ENCODE peak calls at places on chromosomes 16 and 17, in ten cellular contexts. X, Z, F, J, W, R, C, T, I and D are unnamed samples.

GRCh38 chr16:67170948-67171649 is 761 bp downstream of the NOL3 start:
- DNase-seq in X (no peak), Z (peak; percentile 41), F (no peak), J (no peak), W (no peak), R (no peak), C (peak; percentile 41), T (no peak), I (no peak), D (no peak)

GRCh38 chr17:42133461-42134041 is 10.9 kb downstream of the HSPB9 start:
- DNase-seq in X (peak; percentile 43), Z (no peak), F (no peak), J (no peak), W (no peak), R (no peak), C (no peak), T (no peak), I (peak; percentile 64), D (no peak)

GRCh38 chr16:14618566-14618965 is 11.5 kb downstream of the PARN start:
- DNase-seq in X (no peak), Z (no peak), F (no peak), J (no peak), W (no peak), R (no peak), C (no peak), T (no peak), I (no peak), D (no peak)

GRCh38 chr16:72807287-72807686 is 240.6 kb downstream of the ZFHX3 start:
- DNase-seq in X (no peak), Z (no peak), F (no peak), J (no peak), W (no peak), R (no peak), C (no peak), T (no peak), I (no peak), D (no peak)

GRCh38 chr16:48971571-48972071 is 310.0 kb downstream of the CBLN1 start:
- DNase-seq in X (no peak), Z (no peak), F (no peak), J (no peak), W (no peak), R (no peak), C (no peak), T (no peak), I (no peak), D (no peak)

GRCh38 chr16:12542818-12543699 is 260.6 kb downstream of the CPPED1 start:
- DNase-seq in X (no peak), Z (no peak), F (no peak), J (no peak), W (peak; percentile 10), R (no peak), C (no peak), T (no peak), I (no peak), D (no peak)

GRCh38 chr17:17205368-17206148 is 575 bp downstream of the PLD6 start:
- DNase-seq in X (no peak), Z (peak; percentile 76), F (peak; percentile 81), J (peak; percentile 63), W (peak; percentile 43), R (peak; percentile 30), C (peak; percentile 21), T (peak; percentile 82), I (peak; percentile 72), D (no peak)

GRCh38 chr16:28935333-28935732 is 3.6 kb downstream of the CD19 start:
- DNase-seq in X (no peak), Z (no peak), F (no peak), J (no peak), W (no peak), R (no peak), C (no peak), T (no peak), I (no peak), D (no peak)

GRCh38 chr16:3960049-3960809 is 79.7 kb upstream of the CREBBP start:
- DNase-seq in X (no peak), Z (peak; percentile 63), F (no peak), J (no peak), W (no peak), R (no peak), C (no peak), T (no peak), I (no peak), D (no peak)

GRCh38 chr16:79918916-79919315 is 318.4 kb upstream of the MAF start:
- DNase-seq in X (no peak), Z (no peak), F (no peak), J (no peak), W (no peak), R (no peak), C (no peak), T (no peak), I (no peak), D (no peak)

GRCh38 chr16:1781758-1782407 is 488 bp downstream of the SPSB3 start:
- DNase-seq in X (peak; percentile 37), Z (peak; percentile 35), F (no peak), J (peak; percentile 32), W (no peak), R (no peak), C (peak; percentile 6), T (peak; percentile 67), I (peak; percentile 37), D (no peak)

GRCh38 chr17:8117980-8118768 is at the start of gene ALOXE3:
- DNase-seq in X (no peak), Z (peak; percentile 86), F (peak; percentile 79), J (no peak), W (no peak), R (peak; percentile 63), C (peak; percentile 64), T (peak; percentile 61), I (peak; percentile 55), D (no peak)

GRCh38 chr17:10557422-10557821 is 8.0 kb upstream of the MYH2 start:
- DNase-seq in X (no peak), Z (no peak), F (no peak), J (no peak), W (no peak), R (no peak), C (no peak), T (no peak), I (no peak), D (no peak)

GRCh38 chr16:13848795-13849194 is 71.2 kb upstream of the ERCC4 start:
- DNase-seq in X (no peak), Z (no peak), F (no peak), J (no peak), W (no peak), R (no peak), C (no peak), T (no peak), I (no peak), D (no peak)

GRCh38 chr17:67200727-67201301 is 44.2 kb downstream of the HELZ start:
- DNase-seq in X (no peak), Z (peak; percentile 58), F (no peak), J (no peak), W (no peak), R (no peak), C (no peak), T (no peak), I (no peak), D (no peak)
- TF ChIP-seq CTCF in X (peak; percentile 47), Z (peak; percentile 33), F (peak; percentile 37), J (no peak), W (no peak), R (peak; percentile 48), C (peak; percentile 31), T (peak; percentile 26), I (peak; percentile 25), D (no peak)

DNA sequence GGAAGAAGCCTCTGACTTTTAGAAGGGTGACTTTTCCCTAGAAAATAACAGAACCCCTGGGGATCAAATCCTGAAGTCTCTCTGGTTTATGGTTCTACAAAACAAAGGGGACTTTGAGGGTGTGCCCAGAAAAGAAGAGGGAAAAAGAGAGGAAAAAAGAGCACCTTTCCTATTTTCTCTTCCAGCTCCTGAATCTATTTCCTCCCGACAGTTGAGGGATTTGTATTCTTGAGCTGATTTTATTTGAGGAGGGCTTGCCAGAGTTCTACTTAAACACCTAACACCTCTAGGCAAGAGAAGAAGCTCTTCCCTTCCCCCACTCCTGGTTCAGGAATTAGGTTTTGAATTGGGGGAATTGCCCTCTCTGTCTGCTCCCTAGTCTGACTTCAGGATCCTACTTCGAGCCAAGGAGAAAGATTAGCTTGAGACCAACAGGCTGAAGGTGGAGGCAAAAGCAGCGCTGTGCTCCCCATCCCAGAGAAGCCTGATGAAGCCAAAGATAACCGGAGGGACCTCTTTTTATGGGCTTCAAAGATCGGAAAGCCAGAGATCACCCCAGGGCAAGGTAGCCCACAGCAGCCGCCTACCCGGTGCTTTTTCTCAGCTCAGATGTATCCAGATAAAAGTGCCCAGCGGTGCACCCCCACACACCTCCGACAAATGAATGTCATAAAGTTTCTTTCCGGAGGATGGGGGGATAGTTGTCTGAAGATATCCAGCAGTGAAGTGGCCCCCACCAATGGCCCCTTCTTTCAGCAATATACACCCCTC is 796 bp downstream of the HOXB3 start:
- DNase-seq in X (no peak), Z (no peak), F (no peak), J (no peak), W (no peak), R (no peak), C (peak; percentile 17), T (no peak), I (no peak), D (no peak)
- H3K4me1 ChIP-seq in X (peaks cover 6% of the 10 kb centered on the region), Z (peaks cover 24% of the 10 kb centered on the region), F (peaks cover 48% of the 10 kb centered on the region), J (peaks cover 33% of the 10 kb centered on the region), W (peaks cover 23% of the 10 kb centered on the region), R (peaks cover 17% of the 10 kb centered on the region), C (peaks cover 3% of the 10 kb centered on the region), T (peaks cover 45% of the 10 kb centered on the region), I (peaks cover 32% of the 10 kb centered on the region), D (peaks cover 57% of the 10 kb centered on the region)

GRCh38 chr17:37447641-37448040 is 41.0 kb downstream of the TADA2A start:
- DNase-seq in X (peak; percentile 25), Z (peak; percentile 26), F (no peak), J (no peak), W (no peak), R (peak; percentile 44), C (peak; percentile 51), T (no peak), I (no peak), D (no peak)
- H3K27ac ChIP-seq in X (no peak overlapping the region), Z (peak overlapping the region; percentile 59), F (peak overlapping the region; percentile 34), J (no peak overlapping the region), W (no peak overlapping the region), R (peak overlapping the region; percentile 54), C (no peak overlapping the region), T (peak overlapping the region; percentile 18), I (no peak overlapping the region), D (peak overlapping the region; percentile 30)

GRCh38 chr17:33290156-33290697 is 2.9 kb downstream of the ASIC2 start:
- DNase-seq in X (no peak), Z (no peak), F (no peak), J (no peak), W (no peak), R (no peak), C (no peak), T (no peak), I (no peak), D (no peak)

GRCh38 chr17:33291248-33292183 is 1.6 kb downstream of the ASIC2 start:
- DNase-seq in X (peak; percentile 41), Z (peak; percentile 26), F (peak; percentile 64), J (peak; percentile 11), W (no peak), R (peak; percentile 63), C (peak; percentile 31), T (peak; percentile 33), I (peak; percentile 16), D (no peak)

GRCh38 chr17:33294994-33295393 is 1.9 kb upstream of the ASIC2 start:
- DNase-seq in X (no peak), Z (no peak), F (no peak), J (no peak), W (no peak), R (no peak), C (no peak), T (no peak), I (no peak), D (no peak)

GRCh38 chr17:33292184-33292980 is 713 bp downstream of the ASIC2 start:
- DNase-seq in X (peak; percentile 48), Z (peak; percentile 53), F (peak; percentile 65), J (peak; percentile 8), W (no peak), R (peak; percentile 31), C (peak; percentile 20), T (no peak), I (peak; percentile 26), D (no peak)

GRCh38 chr17:33292981-33293867 is at the start of gene ASIC2:
- DNase-seq in X (peak; percentile 66), Z (peak; percentile 40), F (no peak), J (no peak), W (no peak), R (peak; percentile 39), C (peak; percentile 4), T (peak; percentile 32), I (peak; percentile 18), D (no peak)
- TF ChIP-seq CTCF in X (no peak), Z (no peak), F (no peak), J (no peak), W (no peak), R (no peak), C (peak; percentile 10), T (no peak), I (no peak), D (no peak)